ENCODE peak calls at places on chromosomes 13 and 19, in four cellular contexts. F, L, G and T are unnamed samples.

GRCh38 chr13:47696677-47697076 is 304.4 kb downstream of the SUCLA2 start:
- DNase-seq in F (no peak), L (no peak), G (no peak), T (no peak)

GRCh38 chr13:83929147-83929546 is 46.9 kb upstream of the SLITRK1 start:
- DNase-seq in F (no peak), L (no peak), G (no peak), T (no peak)

GRCh38 chr13:85148009-85148408 is 651.2 kb downstream of the SLITRK6 start:
- DNase-seq in F (peak), L (no peak), G (peak), T (peak)

GRCh38 chr19:38304866-38305429 is 897 bp downstream of the C19orf33 start:
- DNase-seq in F (no peak), L (no peak), G (no peak), T (peak)

GRCh38 chr13:51557875-51558604 is 26.2 kb upstream of the WDFY2 start:
- DNase-seq in F (peak), L (peak), G (no peak), T (peak)

GRCh38 chr13:44188257-44188656 is 185.4 kb upstream of the SERP2 start:
- DNase-seq in F (peak), L (peak), G (no peak), T (peak)

GRCh38 chr13:113906566-113906965 is 42.7 kb upstream of the GAS6 start:
- DNase-seq in F (no peak), L (no peak), G (no peak), T (no peak)

GRCh38 chr13:98216135-98216565 is 39.1 kb upstream of the RNF113B start:
- DNase-seq in F (peak), L (peak), G (peak), T (peak)

GRCh38 chr19:2476451-2477140 is 669 bp downstream of the GADD45B start:
- DNase-seq in F (peak), L (peak), G (no peak), T (peak)

GRCh38 chr13:75792526-75793187 is 156.5 kb downstream of the LMO7 start:
- DNase-seq in F (peak), L (no peak), G (no peak), T (no peak)

GRCh38 chr13:41019027-41019487 is at the start of gene ELF1:
- DNase-seq in F (peak), L (peak), G (peak), T (peak)

DNA sequence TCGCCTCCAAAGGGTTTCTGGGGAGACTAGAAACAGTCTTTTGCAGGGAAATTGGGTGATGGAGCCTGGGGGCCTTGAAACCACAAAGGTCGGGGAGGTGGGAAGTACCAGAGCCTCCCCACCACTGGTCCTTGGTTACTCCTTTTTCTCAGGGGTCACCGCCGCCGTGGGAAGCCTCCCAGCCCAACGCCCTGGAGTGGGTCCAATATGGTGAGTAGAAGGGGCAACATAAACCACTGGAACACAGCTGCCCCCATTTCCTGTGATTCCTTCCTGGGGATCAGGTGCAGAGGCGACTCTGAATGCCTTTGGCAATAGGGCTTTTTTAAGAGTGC is 5.8 kb downstream of the PGLYRP1 start:
- DNase-seq in F (no peak), L (no peak), G (no peak), T (no peak)
- TF ChIP-seq CTCF in F (no peak), L (no peak), G (no peak), T (no peak)

GRCh38 chr19:29120471-29120870 is 92.5 kb downstream of the UQCRFS1 start:
- DNase-seq in F (no peak), L (no peak), G (no peak), T (no peak)

GRCh38 chr19:29118384-29118783 is 94.6 kb downstream of the UQCRFS1 start:
- DNase-seq in F (no peak), L (no peak), G (no peak), T (no peak)

GRCh38 chr19:29119582-29119981 is 93.4 kb downstream of the UQCRFS1 start:
- DNase-seq in F (no peak), L (peak), G (no peak), T (no peak)

GRCh38 chr19:29122185-29122584 is 90.8 kb downstream of the UQCRFS1 start:
- DNase-seq in F (no peak), L (no peak), G (no peak), T (no peak)

DNA sequence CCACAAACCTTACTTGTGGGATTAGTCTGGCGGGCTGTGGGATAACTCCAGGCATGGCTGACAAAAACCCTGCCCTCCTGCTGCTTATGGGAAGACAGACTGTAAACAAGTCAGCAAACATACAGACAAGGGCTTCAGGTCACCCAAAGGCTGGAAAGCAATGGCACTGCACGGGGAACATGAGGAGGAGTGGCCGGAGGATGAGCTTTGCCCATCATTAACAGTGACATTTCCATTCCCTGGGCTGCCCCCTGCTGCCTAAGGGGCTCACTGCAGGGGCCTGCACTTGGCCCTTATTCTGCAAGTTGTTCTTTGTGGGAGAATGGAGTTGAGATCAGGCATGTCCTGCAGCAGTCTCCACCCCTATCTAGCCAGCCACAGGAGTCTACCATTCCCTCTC is 91.3 kb downstream of the UQCRFS1 start:
- DNase-seq in F (no peak), L (peak), G (no peak), T (no peak)
- TF ChIP-seq CTCF in F (peak), L (peak), G (no peak), T (no peak)

DNA sequence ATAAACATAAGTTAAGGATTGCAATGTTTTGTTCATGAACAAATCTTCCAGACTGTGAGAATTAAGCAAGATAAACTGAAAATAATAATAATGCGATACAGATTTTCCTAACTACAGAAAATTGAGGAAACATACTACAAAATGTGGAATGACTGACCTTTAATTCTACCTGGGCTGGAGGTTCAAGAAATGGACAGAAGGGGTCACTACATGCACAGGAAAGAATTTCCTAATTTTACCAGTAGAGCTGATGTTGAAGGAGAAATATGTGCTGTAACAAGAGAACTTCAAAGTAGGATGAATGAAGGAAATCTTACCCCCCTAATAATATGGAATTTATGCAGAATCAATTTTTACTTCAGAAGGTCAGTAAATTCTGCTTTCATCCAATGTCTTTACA is 62.3 kb downstream of the ZNF627 start:
- DNase-seq in F (peak), L (peak), G (no peak), T (no peak)
- TF ChIP-seq CTCF in F (peak), L (peak), G (no peak), T (peak)

DNA sequence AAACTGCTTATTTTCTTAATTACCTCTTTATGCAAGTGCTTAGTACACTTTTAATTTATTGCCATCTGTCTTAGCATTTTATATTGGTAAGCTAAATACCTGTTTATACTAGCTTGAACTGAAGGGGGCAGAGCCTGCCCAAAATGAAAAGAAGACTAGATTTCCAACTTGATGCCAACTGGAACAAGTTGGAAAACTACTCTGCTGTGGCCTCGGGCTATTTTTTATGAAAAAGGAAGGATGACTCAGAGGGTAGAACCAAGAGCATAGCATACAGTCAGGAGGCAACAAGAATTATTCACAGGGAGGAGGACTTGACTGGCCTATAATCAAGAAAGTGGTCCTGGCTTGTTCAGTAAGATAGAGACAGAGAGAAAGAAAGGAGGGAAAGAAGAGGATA is 150.3 kb downstream of the NDFIP2 start:
- DNase-seq in F (peak), L (peak), G (peak), T (peak)
- TF ChIP-seq CTCF in F (peak), L (peak), G (peak), T (peak)

GRCh38 chr19:47713046-47714021 is at the start of gene EHD2:
- DNase-seq in F (peak), L (peak), G (no peak), T (peak)
- TF ChIP-seq CTCF in F (peak), L (peak), G (peak), T (peak)

DNA sequence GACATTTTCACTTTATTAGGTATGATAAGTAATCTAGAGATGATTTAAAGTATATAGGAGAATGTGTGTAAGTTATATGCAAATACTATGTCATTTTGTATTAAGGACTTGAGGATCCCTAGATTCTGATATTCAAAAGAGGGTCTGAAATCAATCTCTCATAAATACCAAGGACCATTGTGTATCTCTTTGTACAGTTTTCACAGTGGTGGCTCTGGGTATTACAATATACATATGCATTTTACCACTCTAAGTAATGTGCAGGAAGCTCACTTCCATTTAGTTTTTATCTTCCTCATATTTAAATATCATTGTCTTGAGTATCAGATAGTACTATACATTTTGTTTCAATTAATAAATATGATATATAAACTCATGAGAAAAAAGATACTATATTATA is 862.6 kb upstream of the PCDH20 start:
- DNase-seq in F (no peak), L (no peak), G (no peak), T (no peak)
- TF ChIP-seq CTCF in F (no peak), L (no peak), G (no peak), T (no peak)